ENCODE peak calls at places on chromosomes 6 and 20, in six cellular contexts. One of them, this sample, is unnamed.

GRCh38 chr6:79872986-79873385 is 74.4 kb downstream of the ELOVL4 start:
- DNase-seq in HCT116: no peak
- DNase-seq in hepatocyte: peak; percentile 62
- DNase-seq in fibroblast of lung: peak; percentile 42
- DNase-seq in trophoblast cell: peak; percentile 88
- DNase-seq in GM23338: no peak
- DNase-seq in this sample: no peak

GRCh38 chr6:16380220-16380809 is 141.9 kb downstream of the GMPR start:
- DNase-seq in trophoblast cell: no peak
- DNase-seq in fibroblast of lung: no peak
- DNase-seq in hepatocyte: no peak
- DNase-seq in HCT116: no peak
- DNase-seq in GM23338: no peak
- DNase-seq in this sample: no peak

GRCh38 chr6:111776236-111777189 is 96.7 kb downstream of the FYN start:
- DNase-seq in fibroblast of lung: peak; percentile 63
- DNase-seq in trophoblast cell: peak; percentile 81
- DNase-seq in HCT116: no peak
- DNase-seq in GM23338: no peak
- DNase-seq in hepatocyte: no peak
- DNase-seq in this sample: peak; percentile 22

GRCh38 chr6:32906539-32906938 is 34.3 kb downstream of the HLA-DMB start:
- DNase-seq in hepatocyte: no peak
- DNase-seq in HCT116: no peak
- DNase-seq in GM23338: no peak
- DNase-seq in fibroblast of lung: peak; percentile 74
- DNase-seq in trophoblast cell: no peak
- DNase-seq in this sample: peak; percentile 41

GRCh38 chr6:105372142-105372861 is 30.6 kb downstream of the PREP start:
- DNase-seq in hepatocyte: peak; percentile 29
- DNase-seq in fibroblast of lung: no peak
- DNase-seq in GM23338: no peak
- DNase-seq in HCT116: no peak
- DNase-seq in trophoblast cell: no peak
- DNase-seq in this sample: no peak

GRCh38 chr6:35581633-35582032 is 68.9 kb upstream of the TULP1 start:
- DNase-seq in trophoblast cell: no peak
- DNase-seq in hepatocyte: no peak
- DNase-seq in HCT116: no peak
- DNase-seq in GM23338: no peak
- DNase-seq in fibroblast of lung: peak; percentile 63
- DNase-seq in this sample: no peak

GRCh38 chr6:4987427-4987826 is 16.4 kb downstream of the RPP40 start:
- DNase-seq in fibroblast of lung: no peak
- DNase-seq in trophoblast cell: no peak
- DNase-seq in HCT116: no peak
- DNase-seq in GM23338: no peak
- DNase-seq in hepatocyte: no peak
- DNase-seq in this sample: no peak

GRCh38 chr6:84641076-84641475 is 123.3 kb downstream of the TBX18 start:
- DNase-seq in fibroblast of lung: peak; percentile 35
- DNase-seq in hepatocyte: no peak
- DNase-seq in HCT116: no peak
- DNase-seq in GM23338: no peak
- DNase-seq in trophoblast cell: peak; percentile 43
- DNase-seq in this sample: no peak

GRCh38 chr6:134111062-134111677 is 58.7 kb upstream of the SLC2A12 start:
- DNase-seq in GM23338: peak; percentile 88
- DNase-seq in trophoblast cell: peak; percentile 86
- DNase-seq in HCT116: peak; percentile 58
- DNase-seq in fibroblast of lung: peak; percentile 45
- DNase-seq in hepatocyte: peak; percentile 72
- DNase-seq in this sample: peak; percentile 15

GRCh38 chr20:34458631-34459030 is 57.6 kb upstream of the DYNLRB1 start:
- DNase-seq in hepatocyte: no peak
- DNase-seq in fibroblast of lung: peak; percentile 15
- DNase-seq in HCT116: no peak
- DNase-seq in trophoblast cell: no peak
- DNase-seq in GM23338: no peak
- DNase-seq in this sample: no peak

GRCh38 chr20:36018208-36018988 is 50.0 kb downstream of the CNBD2 start:
- DNase-seq in trophoblast cell: no peak
- DNase-seq in hepatocyte: peak; percentile 16
- DNase-seq in fibroblast of lung: no peak
- DNase-seq in GM23338: no peak
- DNase-seq in HCT116: no peak
- DNase-seq in this sample: no peak

GRCh38 chr6:91538622-91539021 is 951.8 kb upstream of the MAP3K7 start:
- DNase-seq in fibroblast of lung: no peak
- DNase-seq in HCT116: no peak
- DNase-seq in trophoblast cell: no peak
- DNase-seq in hepatocyte: no peak
- DNase-seq in GM23338: no peak
- DNase-seq in this sample: no peak

GRCh38 chr6:44529506-44529905 is 142.0 kb downstream of the CDC5L start:
- DNase-seq in trophoblast cell: no peak
- DNase-seq in HCT116: no peak
- DNase-seq in GM23338: no peak
- DNase-seq in fibroblast of lung: no peak
- DNase-seq in hepatocyte: no peak
- DNase-seq in this sample: no peak

GRCh38 chr6:39840781-39841180 is 48.6 kb downstream of the DAAM2 start:
- DNase-seq in trophoblast cell: no peak
- DNase-seq in hepatocyte: no peak
- DNase-seq in fibroblast of lung: no peak
- DNase-seq in GM23338: no peak
- DNase-seq in HCT116: no peak
- DNase-seq in this sample: no peak

GRCh38 chr6:89214197-89214596 is 3.0 kb downstream of the GABRR1 start:
- DNase-seq in trophoblast cell: no peak
- DNase-seq in fibroblast of lung: no peak
- DNase-seq in GM23338: no peak
- DNase-seq in HCT116: no peak
- DNase-seq in hepatocyte: no peak
- DNase-seq in this sample: no peak

GRCh38 chr20:44730441-44730840 is 15.2 kb upstream of the KCNK15 start:
- DNase-seq in fibroblast of lung: peak; percentile 89
- DNase-seq in HCT116: peak; percentile 70
- DNase-seq in hepatocyte: peak; percentile 45
- DNase-seq in trophoblast cell: peak; percentile 72
- DNase-seq in GM23338: no peak
- DNase-seq in this sample: peak; percentile 53

GRCh38 chr6:144190051-144190450 is 39.7 kb downstream of the STX11 start:
- DNase-seq in trophoblast cell: peak; percentile 91
- DNase-seq in GM23338: no peak
- DNase-seq in HCT116: no peak
- DNase-seq in fibroblast of lung: no peak
- DNase-seq in hepatocyte: no peak
- DNase-seq in this sample: no peak

GRCh38 chr6:128844598-128844997 is 38.3 kb upstream of the LAMA2 start:
- DNase-seq in GM23338: no peak
- DNase-seq in trophoblast cell: no peak
- DNase-seq in HCT116: no peak
- DNase-seq in hepatocyte: no peak
- DNase-seq in fibroblast of lung: no peak
- DNase-seq in this sample: no peak

GRCh38 chr6:157292202-157292601 is 31.1 kb downstream of the TMEM242 start:
- DNase-seq in hepatocyte: no peak
- DNase-seq in trophoblast cell: no peak
- DNase-seq in HCT116: no peak
- DNase-seq in fibroblast of lung: no peak
- DNase-seq in GM23338: no peak
- DNase-seq in this sample: no peak

GRCh38 chr6:30891816-30892553 is 7.7 kb downstream of the DDR1 start:
- DNase-seq in fibroblast of lung: no peak
- DNase-seq in hepatocyte: no peak
- DNase-seq in GM23338: no peak
- DNase-seq in trophoblast cell: no peak
- DNase-seq in HCT116: no peak
- DNase-seq in this sample: no peak

GRCh38 chr6:33213166-33213988 is 5.1 kb downstream of the RING1 start:
- DNase-seq in hepatocyte: no peak
- DNase-seq in trophoblast cell: no peak
- DNase-seq in HCT116: no peak
- DNase-seq in fibroblast of lung: no peak
- DNase-seq in GM23338: peak; percentile 71
- DNase-seq in this sample: no peak

GRCh38 chr6:143410859-143411270 is 39.6 kb downstream of the ADAT2 start:
- DNase-seq in fibroblast of lung: peak; percentile 95
- DNase-seq in trophoblast cell: peak; percentile 33
- DNase-seq in HCT116: no peak
- DNase-seq in GM23338: no peak
- DNase-seq in hepatocyte: peak; percentile 37
- DNase-seq in this sample: peak; percentile 87

GRCh38 chr20:8287328-8287727 is 155.3 kb downstream of the PLCB1 start:
- DNase-seq in HCT116: no peak
- DNase-seq in GM23338: no peak
- DNase-seq in fibroblast of lung: no peak
- DNase-seq in trophoblast cell: no peak
- DNase-seq in hepatocyte: no peak
- DNase-seq in this sample: no peak

GRCh38 chr6:119227377-119227776 is 122.2 kb downstream of the MAN1A1 start:
- DNase-seq in trophoblast cell: no peak
- DNase-seq in hepatocyte: no peak
- DNase-seq in GM23338: no peak
- DNase-seq in HCT116: no peak
- DNase-seq in fibroblast of lung: no peak
- DNase-seq in this sample: no peak

GRCh38 chr6:119220452-119220851 is 129.1 kb downstream of the MAN1A1 start:
- DNase-seq in GM23338: no peak
- DNase-seq in trophoblast cell: no peak
- DNase-seq in hepatocyte: no peak
- DNase-seq in fibroblast of lung: no peak
- DNase-seq in HCT116: no peak
- DNase-seq in this sample: no peak

GRCh38 chr6:119226089-119226488 is 123.5 kb downstream of the MAN1A1 start:
- DNase-seq in fibroblast of lung: no peak
- DNase-seq in trophoblast cell: no peak
- DNase-seq in hepatocyte: no peak
- DNase-seq in HCT116: no peak
- DNase-seq in GM23338: no peak
- DNase-seq in this sample: no peak

GRCh38 chr6:119218548-119218947 is 131.0 kb downstream of the MAN1A1 start:
- DNase-seq in fibroblast of lung: no peak
- DNase-seq in GM23338: no peak
- DNase-seq in trophoblast cell: no peak
- DNase-seq in hepatocyte: no peak
- DNase-seq in HCT116: no peak
- DNase-seq in this sample: no peak

DNA sequence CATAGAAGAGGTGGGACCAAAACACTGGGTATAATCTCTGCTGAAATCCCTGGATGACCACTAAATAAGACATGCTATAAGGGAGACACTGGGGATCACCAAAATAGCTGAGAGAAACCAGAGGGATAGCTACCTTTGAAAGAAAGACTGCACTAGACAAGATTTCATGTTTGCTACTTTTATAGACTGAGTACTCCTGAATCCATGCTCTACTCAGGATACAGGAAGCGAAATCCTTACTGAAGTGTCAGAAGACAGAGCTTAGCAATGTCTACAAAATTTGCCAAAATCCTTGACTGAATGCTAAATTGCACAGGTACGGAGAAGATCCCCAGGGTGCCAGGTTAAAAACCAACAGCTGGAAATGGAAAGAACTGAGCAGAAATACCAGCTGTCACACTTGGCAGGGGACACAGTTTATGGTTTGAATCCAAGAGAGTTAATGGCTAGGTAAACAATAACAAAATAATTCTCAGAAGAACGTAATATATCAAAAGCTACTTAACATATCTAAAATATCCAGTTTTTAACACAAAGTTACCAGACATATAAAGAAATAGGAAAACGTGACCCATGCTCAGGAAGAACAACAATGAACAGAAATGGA is 125.4 kb downstream of the MAN1A1 start:
- DNase-seq in trophoblast cell: no peak
- DNase-seq in hepatocyte: no peak
- DNase-seq in HCT116: no peak
- DNase-seq in fibroblast of lung: no peak
- DNase-seq in GM23338: no peak
- DNase-seq in this sample: no peak
- H3K79me2 ChIP-seq in trophoblast cell: no peaks in the 10 kb centered on the region
- H3K79me2 ChIP-seq in hepatocyte: peaks cover 74% of the 10 kb centered on the region
- H3K79me2 ChIP-seq in HCT116: no peaks in the 10 kb centered on the region
- H3K79me2 ChIP-seq in fibroblast of lung: no peaks in the 10 kb centered on the region
- H3K79me2 ChIP-seq in GM23338: no peaks in the 10 kb centered on the region
- H3K79me2 ChIP-seq in this sample: no peaks in the 10 kb centered on the region

GRCh38 chr6:7550433-7550801 is 8.9 kb downstream of the DSP start:
- DNase-seq in trophoblast cell: peak; percentile 49
- DNase-seq in GM23338: no peak
- DNase-seq in hepatocyte: no peak
- DNase-seq in fibroblast of lung: no peak
- DNase-seq in HCT116: no peak
- DNase-seq in this sample: no peak
- H3K79me2 ChIP-seq in trophoblast cell: peaks cover 26% of the 10 kb centered on the region
- H3K79me2 ChIP-seq in GM23338: peaks cover 10% of the 10 kb centered on the region
- H3K79me2 ChIP-seq in hepatocyte: peaks cover 87% of the 10 kb centered on the region
- H3K79me2 ChIP-seq in fibroblast of lung: no peaks in the 10 kb centered on the region
- H3K79me2 ChIP-seq in HCT116: peaks cover 86% of the 10 kb centered on the region
- H3K79me2 ChIP-seq in this sample: peaks cover 37% of the 10 kb centered on the region

GRCh38 chr6:149683256-149683860 is 34.5 kb downstream of the LATS1 start:
- DNase-seq in GM23338: no peak
- DNase-seq in HCT116: no peak
- DNase-seq in fibroblast of lung: no peak
- DNase-seq in trophoblast cell: no peak
- DNase-seq in hepatocyte: no peak
- DNase-seq in this sample: no peak

GRCh38 chr6:149691201-149691600 is 26.7 kb downstream of the LATS1 start:
- DNase-seq in hepatocyte: no peak
- DNase-seq in HCT116: no peak
- DNase-seq in fibroblast of lung: no peak
- DNase-seq in trophoblast cell: no peak
- DNase-seq in GM23338: no peak
- DNase-seq in this sample: no peak

GRCh38 chr6:149680490-149680889 is 32.0 kb upstream of the KATNA1 start:
- DNase-seq in trophoblast cell: no peak
- DNase-seq in GM23338: no peak
- DNase-seq in hepatocyte: no peak
- DNase-seq in HCT116: no peak
- DNase-seq in fibroblast of lung: no peak
- DNase-seq in this sample: no peak

DNA sequence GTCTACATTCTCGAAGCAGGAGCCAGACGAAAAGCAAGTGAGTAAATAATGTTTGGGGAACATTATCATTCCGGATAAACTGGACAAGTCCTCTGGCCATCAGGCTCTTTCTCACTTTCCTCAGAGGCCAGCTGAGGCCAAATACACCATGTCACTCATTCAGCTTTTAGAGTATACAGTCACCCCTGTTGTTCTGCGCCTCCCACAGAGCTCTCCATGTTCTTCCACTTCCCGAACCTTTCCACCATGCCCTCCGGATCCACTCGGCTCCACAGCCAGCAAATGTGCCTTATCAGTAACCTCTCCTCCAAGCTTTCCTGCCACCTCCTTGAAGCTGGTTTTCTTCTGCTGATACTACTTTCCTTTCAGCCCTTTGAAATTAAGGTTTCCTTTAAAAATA is 31.7 kb downstream of the LATS1 start:
- DNase-seq in GM23338: no peak
- DNase-seq in trophoblast cell: no peak
- DNase-seq in hepatocyte: no peak
- DNase-seq in HCT116: no peak
- DNase-seq in fibroblast of lung: no peak
- DNase-seq in this sample: no peak
- H3K79me2 ChIP-seq in GM23338: peaks cover 56% of the 10 kb centered on the region
- H3K79me2 ChIP-seq in trophoblast cell: no peaks in the 10 kb centered on the region
- H3K79me2 ChIP-seq in hepatocyte: peaks cover 40% of the 10 kb centered on the region
- H3K79me2 ChIP-seq in HCT116: peaks cover 73% of the 10 kb centered on the region
- H3K79me2 ChIP-seq in fibroblast of lung: no peaks in the 10 kb centered on the region
- H3K79me2 ChIP-seq in this sample: no peaks in the 10 kb centered on the region

GRCh38 chr6:148836751-148837150 is 89.9 kb downstream of the UST start:
- DNase-seq in GM23338: no peak
- DNase-seq in trophoblast cell: no peak
- DNase-seq in fibroblast of lung: peak; percentile 55
- DNase-seq in hepatocyte: no peak
- DNase-seq in HCT116: no peak
- DNase-seq in this sample: no peak
- H3K79me2 ChIP-seq in GM23338: peaks cover 98% of the 10 kb centered on the region
- H3K79me2 ChIP-seq in trophoblast cell: no peaks in the 10 kb centered on the region
- H3K79me2 ChIP-seq in fibroblast of lung: no peaks in the 10 kb centered on the region
- H3K79me2 ChIP-seq in hepatocyte: peaks cover 12% of the 10 kb centered on the region
- H3K79me2 ChIP-seq in HCT116: no peaks in the 10 kb centered on the region
- H3K79me2 ChIP-seq in this sample: no peaks in the 10 kb centered on the region

This sample was measured in PC-9.